ENCODE peak calls at places on chromosomes 5 and 9, in nine cellular contexts. One of them, this sample, is unnamed. For H3K36me3, the result is how much of the 10 kb centered on the place peaks cover.

GRCh38 chr5:173857231-173857630 is 30.9 kb upstream of the CPEB4 start:
- DNase-seq in tibial nerve: no peak
- DNase-seq in heart right ventricle: no peak
- DNase-seq in GM23338: no peak
- DNase-seq in heart left ventricle: no peak
- DNase-seq in body of pancreas: no peak
- DNase-seq in IMR-90: no peak
- DNase-seq in OCI-LY7: no peak
- DNase-seq in brain microvascular endothelial cell: no peak
- DNase-seq in this sample: no peak

GRCh38 chr9:134622896-134623407 is 18.7 kb upstream of the COL5A1 start:
- DNase-seq in IMR-90: no peak
- DNase-seq in brain microvascular endothelial cell: no peak
- DNase-seq in tibial nerve: no peak
- DNase-seq in OCI-LY7: no peak
- DNase-seq in GM23338: no peak
- DNase-seq in heart left ventricle: no peak
- DNase-seq in heart right ventricle: no peak
- DNase-seq in body of pancreas: no peak
- DNase-seq in this sample: no peak

GRCh38 chr5:170986598-170986997 is 124.8 kb downstream of the RANBP17 start:
- DNase-seq in brain microvascular endothelial cell: no peak
- DNase-seq in GM23338: no peak
- DNase-seq in heart right ventricle: no peak
- DNase-seq in tibial nerve: no peak
- DNase-seq in IMR-90: peak
- DNase-seq in heart left ventricle: no peak
- DNase-seq in OCI-LY7: no peak
- DNase-seq in body of pancreas: no peak
- DNase-seq in this sample: no peak

GRCh38 chr9:69157751-69158466 is 16.2 kb upstream of the TJP2 start:
- DNase-seq in body of pancreas: no peak
- DNase-seq in tibial nerve: no peak
- DNase-seq in OCI-LY7: no peak
- DNase-seq in GM23338: no peak
- DNase-seq in brain microvascular endothelial cell: peak
- DNase-seq in heart left ventricle: no peak
- DNase-seq in IMR-90: peak
- DNase-seq in heart right ventricle: no peak
- DNase-seq in this sample: peak

GRCh38 chr5:140346348-140347221 is at the start of gene HBEGF:
- DNase-seq in heart left ventricle: peak
- DNase-seq in brain microvascular endothelial cell: peak
- DNase-seq in GM23338: peak
- DNase-seq in tibial nerve: peak
- DNase-seq in IMR-90: peak
- DNase-seq in body of pancreas: peak
- DNase-seq in heart right ventricle: peak
- DNase-seq in OCI-LY7: peak
- DNase-seq in this sample: no peak

GRCh38 chr5:106392766-106393165 is 1278.0 kb downstream of the EFNA5 start:
- DNase-seq in GM23338: no peak
- DNase-seq in brain microvascular endothelial cell: peak
- DNase-seq in IMR-90: peak
- DNase-seq in tibial nerve: no peak
- DNase-seq in body of pancreas: no peak
- DNase-seq in heart left ventricle: no peak
- DNase-seq in OCI-LY7: no peak
- DNase-seq in heart right ventricle: no peak
- DNase-seq in this sample: no peak

GRCh38 chr5:126884269-126884819 is 107.4 kb downstream of the LMNB1 start:
- DNase-seq in tibial nerve: no peak
- DNase-seq in body of pancreas: no peak
- DNase-seq in heart left ventricle: no peak
- DNase-seq in IMR-90: peak
- DNase-seq in OCI-LY7: no peak
- DNase-seq in heart right ventricle: no peak
- DNase-seq in brain microvascular endothelial cell: peak
- DNase-seq in GM23338: no peak
- DNase-seq in this sample: peak

GRCh38 chr5:57113486-57113885 is 60.4 kb upstream of the GPBP1 start:
- DNase-seq in tibial nerve: no peak
- DNase-seq in body of pancreas: no peak
- DNase-seq in IMR-90: no peak
- DNase-seq in heart right ventricle: no peak
- DNase-seq in brain microvascular endothelial cell: no peak
- DNase-seq in GM23338: no peak
- DNase-seq in OCI-LY7: no peak
- DNase-seq in heart left ventricle: no peak
- DNase-seq in this sample: no peak

GRCh38 chr5:101728933-101729332 is 567.2 kb downstream of the SLCO4C1 start:
- DNase-seq in body of pancreas: no peak
- DNase-seq in OCI-LY7: no peak
- DNase-seq in GM23338: peak
- DNase-seq in IMR-90: no peak
- DNase-seq in heart right ventricle: no peak
- DNase-seq in brain microvascular endothelial cell: no peak
- DNase-seq in tibial nerve: no peak
- DNase-seq in heart left ventricle: no peak
- DNase-seq in this sample: no peak

GRCh38 chr5:166436857-166437256 is 1854.6 kb upstream of the WWC1 start:
- DNase-seq in heart left ventricle: no peak
- DNase-seq in GM23338: no peak
- DNase-seq in heart right ventricle: no peak
- DNase-seq in body of pancreas: no peak
- DNase-seq in tibial nerve: no peak
- DNase-seq in brain microvascular endothelial cell: no peak
- DNase-seq in OCI-LY7: no peak
- DNase-seq in IMR-90: no peak
- DNase-seq in this sample: no peak

GRCh38 chr5:74865799-74866652 is at the start of gene FAM169A:
- DNase-seq in heart left ventricle: peak
- DNase-seq in GM23338: peak
- DNase-seq in OCI-LY7: no peak
- DNase-seq in tibial nerve: no peak
- DNase-seq in brain microvascular endothelial cell: no peak
- DNase-seq in body of pancreas: peak
- DNase-seq in IMR-90: peak
- DNase-seq in heart right ventricle: peak
- DNase-seq in this sample: no peak

GRCh38 chr5:39580702-39581498 is 156.1 kb upstream of the DAB2 start:
- DNase-seq in IMR-90: peak
- DNase-seq in OCI-LY7: no peak
- DNase-seq in body of pancreas: no peak
- DNase-seq in heart right ventricle: no peak
- DNase-seq in heart left ventricle: no peak
- DNase-seq in brain microvascular endothelial cell: peak
- DNase-seq in GM23338: no peak
- DNase-seq in tibial nerve: no peak
- DNase-seq in this sample: peak

GRCh38 chr9:133558191-133559126 is 24.0 kb downstream of the ADAMTSL2 start:
- DNase-seq in heart right ventricle: peak
- DNase-seq in tibial nerve: no peak
- DNase-seq in IMR-90: peak
- DNase-seq in body of pancreas: no peak
- DNase-seq in GM23338: no peak
- DNase-seq in heart left ventricle: peak
- DNase-seq in brain microvascular endothelial cell: peak
- DNase-seq in OCI-LY7: peak
- DNase-seq in this sample: peak

GRCh38 chr5:61332891-61333350 is 863 bp downstream of the ZSWIM6 start:
- DNase-seq in brain microvascular endothelial cell: no peak
- DNase-seq in IMR-90: peak
- DNase-seq in OCI-LY7: no peak
- DNase-seq in tibial nerve: no peak
- DNase-seq in GM23338: peak
- DNase-seq in heart left ventricle: peak
- DNase-seq in heart right ventricle: peak
- DNase-seq in body of pancreas: peak
- DNase-seq in this sample: no peak

GRCh38 chr5:38607396-38607795 is 51.0 kb upstream of the LIFR start:
- DNase-seq in OCI-LY7: no peak
- DNase-seq in heart right ventricle: no peak
- DNase-seq in heart left ventricle: no peak
- DNase-seq in GM23338: no peak
- DNase-seq in brain microvascular endothelial cell: peak
- DNase-seq in IMR-90: peak
- DNase-seq in body of pancreas: peak
- DNase-seq in tibial nerve: no peak
- DNase-seq in this sample: peak

GRCh38 chr5:98664736-98665135 is 108.7 kb upstream of the RGMB start:
- DNase-seq in GM23338: no peak
- DNase-seq in brain microvascular endothelial cell: no peak
- DNase-seq in tibial nerve: no peak
- DNase-seq in IMR-90: no peak
- DNase-seq in OCI-LY7: no peak
- DNase-seq in heart right ventricle: no peak
- DNase-seq in body of pancreas: no peak
- DNase-seq in heart left ventricle: no peak
- DNase-seq in this sample: no peak

GRCh38 chr5:72956324-72957140 is 691 bp downstream of the FCHO2 start:
- DNase-seq in brain microvascular endothelial cell: peak
- DNase-seq in tibial nerve: peak
- DNase-seq in GM23338: peak
- DNase-seq in heart left ventricle: peak
- DNase-seq in body of pancreas: peak
- DNase-seq in heart right ventricle: peak
- DNase-seq in OCI-LY7: peak
- DNase-seq in IMR-90: peak
- DNase-seq in this sample: no peak

GRCh38 chr5:130893003-130893402 is 272.1 kb downstream of the HINT1 start:
- DNase-seq in tibial nerve: no peak
- DNase-seq in brain microvascular endothelial cell: no peak
- DNase-seq in IMR-90: no peak
- DNase-seq in heart left ventricle: no peak
- DNase-seq in GM23338: no peak
- DNase-seq in body of pancreas: no peak
- DNase-seq in heart right ventricle: no peak
- DNase-seq in OCI-LY7: no peak
- DNase-seq in this sample: no peak

GRCh38 chr5:134568339-134568700 is 42.9 kb downstream of the JADE2 start:
- DNase-seq in OCI-LY7: no peak
- DNase-seq in IMR-90: no peak
- DNase-seq in brain microvascular endothelial cell: no peak
- DNase-seq in body of pancreas: no peak
- DNase-seq in GM23338: no peak
- DNase-seq in tibial nerve: no peak
- DNase-seq in heart left ventricle: no peak
- DNase-seq in heart right ventricle: no peak
- DNase-seq in this sample: no peak
- H3K36me3 ChIP-seq in OCI-LY7: half or more
- H3K36me3 ChIP-seq in IMR-90: half or more
- H3K36me3 ChIP-seq in brain microvascular endothelial cell: under half
- H3K36me3 ChIP-seq in body of pancreas: under half
- H3K36me3 ChIP-seq in GM23338: under half
- H3K36me3 ChIP-seq in tibial nerve: under half
- H3K36me3 ChIP-seq in heart left ventricle: half or more
- H3K36me3 ChIP-seq in heart right ventricle: half or more
- H3K36me3 ChIP-seq in this sample: under half

DNA sequence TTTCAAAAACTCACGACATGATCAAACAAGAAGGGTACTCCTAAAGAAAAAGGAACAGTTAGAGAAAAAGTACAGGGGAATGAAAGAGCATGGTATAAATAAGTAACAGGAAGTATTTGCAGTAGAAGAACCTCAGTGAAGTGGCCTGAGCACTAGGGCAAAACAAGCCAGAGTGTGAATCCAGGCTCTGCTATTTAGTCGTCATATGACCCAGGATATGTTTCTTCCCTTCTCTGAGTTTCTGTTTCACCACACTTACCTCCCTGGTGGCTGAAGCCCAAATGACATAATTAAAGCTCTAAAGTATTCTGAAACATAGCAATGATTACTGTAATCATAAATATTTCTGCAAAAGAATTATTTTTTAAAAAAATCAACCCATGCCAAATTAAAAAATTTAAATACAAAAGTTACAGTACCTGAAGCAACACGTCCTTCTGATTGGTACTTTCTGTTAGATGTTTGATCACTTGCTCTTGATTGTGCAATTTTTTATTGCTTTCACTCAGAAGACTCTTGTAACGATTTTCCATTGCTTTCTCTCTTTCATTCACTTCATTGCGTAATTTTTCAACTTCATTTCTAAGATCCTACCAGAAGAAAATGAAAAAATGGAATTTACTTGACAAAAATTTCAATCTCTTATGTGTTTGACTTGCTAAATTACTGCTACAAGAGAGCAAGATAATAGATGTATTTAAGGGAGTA is 88.9 kb downstream of the CDK5RAP2 start:
- DNase-seq in heart right ventricle: no peak
- DNase-seq in OCI-LY7: no peak
- DNase-seq in brain microvascular endothelial cell: no peak
- DNase-seq in tibial nerve: peak
- DNase-seq in body of pancreas: no peak
- DNase-seq in heart left ventricle: no peak
- DNase-seq in IMR-90: no peak
- DNase-seq in GM23338: peak
- DNase-seq in this sample: no peak
- TF ChIP-seq CTCF in heart right ventricle: no peak
- TF ChIP-seq CTCF in OCI-LY7: no peak
- TF ChIP-seq CTCF in brain microvascular endothelial cell: no peak
- TF ChIP-seq CTCF in tibial nerve: no peak
- TF ChIP-seq CTCF in body of pancreas: no peak
- TF ChIP-seq CTCF in heart left ventricle: no peak
- TF ChIP-seq CTCF in IMR-90: no peak
- TF ChIP-seq CTCF in GM23338: no peak
- TF ChIP-seq CTCF in this sample: no peak

DNA sequence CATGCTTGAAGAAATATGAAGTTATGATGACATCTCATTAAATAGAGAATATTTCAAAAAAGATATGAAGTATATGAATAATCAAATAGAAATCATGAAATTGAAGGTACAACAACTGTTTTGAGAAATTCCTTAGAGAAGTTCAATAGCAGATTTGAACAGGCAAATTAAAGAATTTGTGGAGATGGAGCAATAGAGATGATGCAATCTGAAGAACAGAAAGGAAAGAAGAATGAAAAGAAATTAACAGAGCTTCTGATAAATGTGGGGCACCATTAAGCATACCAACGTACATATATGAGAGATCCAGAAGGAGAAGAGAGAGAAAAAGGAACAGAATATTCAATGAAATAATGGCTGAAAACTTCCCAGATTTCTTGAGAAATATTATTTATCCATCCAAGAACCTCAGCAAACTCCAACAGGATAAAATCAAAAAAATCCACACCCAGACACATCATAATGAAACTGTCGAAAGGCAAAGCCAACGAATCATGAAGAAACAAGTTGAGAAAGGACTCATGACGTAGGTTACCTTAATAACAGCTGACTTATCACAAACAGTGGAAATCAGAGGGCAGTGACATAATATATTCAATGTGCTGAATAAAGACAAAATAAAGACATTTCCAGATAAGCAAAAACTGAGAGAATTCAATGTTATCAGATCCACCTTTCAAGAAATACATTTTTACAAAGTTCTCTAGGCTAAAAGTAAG is 297.2 kb upstream of the TARS1 start:
- DNase-seq in OCI-LY7: no peak
- DNase-seq in brain microvascular endothelial cell: no peak
- DNase-seq in tibial nerve: no peak
- DNase-seq in IMR-90: no peak
- DNase-seq in heart left ventricle: no peak
- DNase-seq in heart right ventricle: no peak
- DNase-seq in body of pancreas: no peak
- DNase-seq in GM23338: no peak
- DNase-seq in this sample: no peak
- H3K36me3 ChIP-seq in OCI-LY7: under half
- H3K36me3 ChIP-seq in brain microvascular endothelial cell: under half
- H3K36me3 ChIP-seq in tibial nerve: under half
- H3K36me3 ChIP-seq in IMR-90: under half
- H3K36me3 ChIP-seq in heart left ventricle: under half
- H3K36me3 ChIP-seq in heart right ventricle: under half
- H3K36me3 ChIP-seq in body of pancreas: under half
- H3K36me3 ChIP-seq in GM23338: under half
- H3K36me3 ChIP-seq in this sample: under half

GRCh38 chr5:169289520-169289919 is 11.4 kb downstream of the SLIT3 start:
- DNase-seq in heart right ventricle: no peak
- DNase-seq in IMR-90: no peak
- DNase-seq in body of pancreas: no peak
- DNase-seq in brain microvascular endothelial cell: no peak
- DNase-seq in tibial nerve: no peak
- DNase-seq in OCI-LY7: no peak
- DNase-seq in heart left ventricle: no peak
- DNase-seq in GM23338: no peak
- DNase-seq in this sample: no peak
- TF ChIP-seq CTCF in heart right ventricle: no peak
- TF ChIP-seq CTCF in IMR-90: no peak
- TF ChIP-seq CTCF in body of pancreas: no peak
- TF ChIP-seq CTCF in brain microvascular endothelial cell: peak
- TF ChIP-seq CTCF in tibial nerve: no peak
- TF ChIP-seq CTCF in OCI-LY7: no peak
- TF ChIP-seq CTCF in heart left ventricle: no peak
- TF ChIP-seq CTCF in GM23338: peak
- TF ChIP-seq CTCF in this sample: peak